ENCODE peak calls at places on chromosome 21, in eight cellular contexts. U, A, L, E, J, P, C and Y are unnamed samples.

GRCh38 chr21:30710499-30710898 is 8.1 kb downstream of the KRTAP21-3 start:
- DNase-seq in U (no peak), A (no peak), L (no peak), E (no peak), J (no peak), P (peak; percentile 73), C (no peak), Y (peak; percentile 98)

GRCh38 chr21:43603230-43603626 is 56.1 kb downstream of the HSF2BP start:
- DNase-seq in U (no peak), A (no peak), L (no peak), E (no peak), J (no peak), P (no peak), C (no peak), Y (no peak)

GRCh38 chr21:44337941-44338895 is 972 bp downstream of the CFAP410 start:
- DNase-seq in U (peak; percentile 53), A (peak; percentile 78), L (peak; percentile 66), E (peak; percentile 42), J (peak; percentile 90), P (peak; percentile 17), C (peak; percentile 47), Y (peak; percentile 54)

GRCh38 chr21:38793926-38794713 is 11.6 kb upstream of the ETS2 start:
- DNase-seq in U (no peak), A (no peak), L (peak; percentile 72), E (no peak), J (no peak), P (no peak), C (no peak), Y (no peak)

GRCh38 chr21:21971384-21971783 is 973.2 kb downstream of the NCAM2 start:
- DNase-seq in U (no peak), A (no peak), L (peak; percentile 26), E (no peak), J (no peak), P (no peak), C (no peak), Y (no peak)

GRCh38 chr21:28454978-28455600 is 537.6 kb downstream of the LTN1 start:
- DNase-seq in U (no peak), A (no peak), L (no peak), E (peak; percentile 48), J (no peak), P (no peak), C (no peak), Y (no peak)

GRCh38 chr21:24428539-24429186 is 1178.6 kb downstream of the MRPL39 start:
- DNase-seq in U (no peak), A (no peak), L (no peak), E (no peak), J (no peak), P (no peak), C (no peak), Y (no peak)

GRCh38 chr21:17679002-17679600 is 66.4 kb upstream of the BTG3 start:
- DNase-seq in U (peak; percentile 33), A (peak; percentile 77), L (peak; percentile 77), E (peak; percentile 57), J (no peak), P (peak; percentile 48), C (peak; percentile 37), Y (peak; percentile 43)

GRCh38 chr21:26506951-26507350 is 66.1 kb downstream of the CYYR1 start:
- DNase-seq in U (no peak), A (peak; percentile 51), L (peak; percentile 80), E (peak; percentile 42), J (no peak), P (no peak), C (no peak), Y (peak; percentile 86)

GRCh38 chr21:45246535-45247320 is 41.0 kb downstream of the POFUT2 start:
- DNase-seq in U (no peak), A (no peak), L (no peak), E (no peak), J (no peak), P (no peak), C (no peak), Y (no peak)

GRCh38 chr21:17523007-17523451 is 10.2 kb downstream of the CXADR start:
- DNase-seq in U (no peak), A (no peak), L (peak; percentile 63), E (no peak), J (no peak), P (no peak), C (no peak), Y (no peak)

GRCh38 chr21:44059710-44060109 is 47.5 kb upstream of the PWP2 start:
- DNase-seq in U (no peak), A (no peak), L (no peak), E (no peak), J (no peak), P (no peak), C (no peak), Y (no peak)

GRCh38 chr21:45325206-45326168 is 37.8 kb upstream of the POFUT2 start:
- DNase-seq in U (no peak), A (no peak), L (no peak), E (no peak), J (peak; percentile 53), P (no peak), C (no peak), Y (no peak)

GRCh38 chr21:44932366-44933181 is 7.3 kb upstream of the SLX9 start:
- DNase-seq in U (no peak), A (peak; percentile 22), L (peak; percentile 56), E (no peak), J (peak; percentile 65), P (no peak), C (no peak), Y (no peak)

GRCh38 chr21:14862794-14863720 is 201.7 kb downstream of the NRIP1 start:
- DNase-seq in U (no peak), A (peak; percentile 38), L (peak; percentile 49), E (no peak), J (no peak), P (no peak), C (no peak), Y (no peak)

DNA sequence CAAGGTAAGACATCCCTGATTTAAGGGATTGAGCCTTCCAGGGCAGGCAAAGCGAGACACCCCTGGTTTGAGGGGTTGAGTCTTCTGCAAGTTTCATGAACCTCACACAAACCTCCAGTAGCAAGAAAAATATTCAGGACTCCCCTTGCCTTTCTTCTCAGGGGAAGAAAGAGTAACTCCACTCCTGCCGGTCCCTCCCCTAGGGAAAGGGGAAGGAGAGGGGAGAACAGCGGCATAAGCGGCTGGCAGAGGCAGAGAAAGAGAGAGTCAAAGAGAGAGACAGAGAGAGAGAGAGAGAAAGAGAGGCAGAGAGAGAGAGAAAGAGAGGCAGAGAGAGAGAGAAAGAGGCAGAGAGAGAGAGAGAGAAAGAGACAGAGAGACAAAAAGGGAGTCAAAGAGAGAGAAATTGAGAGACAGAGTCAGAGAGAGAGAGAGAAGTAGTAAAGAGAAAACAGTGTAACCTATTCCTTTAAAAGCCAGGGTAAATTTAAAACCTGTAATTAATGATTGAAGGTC is 29.5 kb upstream of the CBR3 start:
- DNase-seq in U (no peak), A (no peak), L (no peak), E (no peak), J (no peak), P (no peak), C (no peak), Y (no peak)
- H3K9ac ChIP-seq in U (no peak overlapping the region), A (peak overlapping the region; percentile 55), L (no peak overlapping the region), E (peak overlapping the region; percentile 47), J (peak overlapping the region; percentile 23), P (no peak overlapping the region), C (no peak overlapping the region), Y (no peak overlapping the region)

DNA sequence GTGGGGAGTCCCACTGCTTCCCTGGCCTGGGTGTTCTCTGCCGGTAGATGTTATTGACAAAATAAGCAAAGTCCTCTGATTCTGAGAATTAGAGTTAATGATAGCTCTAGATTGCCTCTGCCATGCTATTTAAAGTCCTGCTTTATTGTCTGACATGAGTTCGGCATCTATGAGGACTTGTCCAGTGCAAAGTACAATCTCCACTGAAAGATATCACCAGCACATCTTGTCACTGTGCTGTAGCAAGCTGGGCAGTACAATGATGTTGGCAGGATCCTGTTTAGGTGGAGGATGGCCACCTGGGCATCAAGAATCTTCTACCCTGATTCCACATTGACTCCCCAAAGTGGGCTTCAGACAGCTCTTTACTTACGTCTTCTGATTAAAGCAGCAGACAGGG is 54.0 kb upstream of the ATP5PO start:
- DNase-seq in U (no peak), A (no peak), L (no peak), E (no peak), J (no peak), P (no peak), C (no peak), Y (no peak)
- H3K27ac ChIP-seq in U (no peak overlapping the region), A (peak overlapping the region; percentile 99), L (peak overlapping the region; percentile 91), E (no peak overlapping the region), J (no peak overlapping the region), P (no peak overlapping the region), C (no peak overlapping the region), Y (no peak overlapping the region)

GRCh38 chr21:41368361-41369104 is 6.7 kb downstream of the MX2 start:
- DNase-seq in U (no peak), A (no peak), L (no peak), E (no peak), J (no peak), P (no peak), C (no peak), Y (no peak)

GRCh38 chr21:41365377-41366107 is 3.7 kb downstream of the MX2 start:
- DNase-seq in U (no peak), A (no peak), L (no peak), E (no peak), J (peak; percentile 8), P (no peak), C (no peak), Y (no peak)

GRCh38 chr21:41367598-41368360 is 6.0 kb downstream of the MX2 start:
- DNase-seq in U (no peak), A (no peak), L (no peak), E (no peak), J (peak; percentile 35), P (no peak), C (no peak), Y (no peak)

GRCh38 chr21:41364308-41364707 is 2.5 kb downstream of the MX2 start:
- DNase-seq in U (no peak), A (no peak), L (peak; percentile 29), E (no peak), J (peak; percentile 41), P (no peak), C (no peak), Y (no peak)

GRCh38 chr21:41366522-41367151 is 4.8 kb downstream of the MX2 start:
- DNase-seq in U (no peak), A (peak; percentile 80), L (peak; percentile 89), E (peak; percentile 78), J (peak; percentile 42), P (no peak), C (no peak), Y (peak; percentile 52)
- H3K4me3 ChIP-seq in U (no peak overlapping the region), A (peak overlapping the region; percentile 59), L (peak overlapping the region; percentile 43), E (no peak overlapping the region), J (no peak overlapping the region), P (no peak overlapping the region), C (no peak overlapping the region), Y (no peak overlapping the region)

GRCh38 chr21:41322496-41323382 is 6.1 kb downstream of the FAM3B start:
- DNase-seq in U (no peak), A (no peak), L (no peak), E (no peak), J (peak; percentile 68), P (no peak), C (no peak), Y (no peak)

GRCh38 chr21:41326414-41327080 is 9.9 kb downstream of the FAM3B start:
- DNase-seq in U (no peak), A (no peak), L (no peak), E (no peak), J (no peak), P (no peak), C (no peak), Y (no peak)

GRCh38 chr21:41327753-41328152 is 11.2 kb downstream of the FAM3B start:
- DNase-seq in U (no peak), A (no peak), L (no peak), E (no peak), J (no peak), P (no peak), C (no peak), Y (no peak)

GRCh38 chr21:41321908-41322495 is 5.4 kb downstream of the FAM3B start:
- DNase-seq in U (no peak), A (no peak), L (peak; percentile 48), E (no peak), J (no peak), P (no peak), C (no peak), Y (no peak)

GRCh38 chr21:41325138-41325537 is 8.5 kb downstream of the FAM3B start:
- DNase-seq in U (no peak), A (no peak), L (no peak), E (no peak), J (no peak), P (no peak), C (no peak), Y (no peak)
- H3K9ac ChIP-seq in U (no peak overlapping the region), A (no peak overlapping the region), L (no peak overlapping the region), E (no peak overlapping the region), J (no peak overlapping the region), P (no peak overlapping the region), C (no peak overlapping the region), Y (no peak overlapping the region)